ENCODE peak calls at places on chromosomes 5 and 9, in seven cellular contexts. G, O, U, V, R, T and Y are unnamed samples.

GRCh38 chr5:14664270-14665109 is at the start of gene OTULIN:
- DNase-seq in U (peak; percentile 92), T (peak; percentile 87), G (peak; percentile 93), V (peak; percentile 94), O (peak; percentile 87), R (peak; percentile 96), Y (peak; percentile 57)

GRCh38 chr9:133130721-133131244 is 9.7 kb upstream of the RALGDS start:
- DNase-seq in V (peak; percentile 77), T (no peak), R (peak; percentile 56), O (no peak), G (no peak), U (peak; percentile 61), Y (no peak)

GRCh38 chr5:65059681-65060598 is 291.2 kb downstream of the CWC27 start:
- DNase-seq in R (no peak), V (peak; percentile 58), G (no peak), U (no peak), O (no peak), T (no peak), Y (peak; percentile 42)

GRCh38 chr5:67156976-67157583 is 39.5 kb downstream of the CD180 start:
- DNase-seq in O (no peak), G (no peak), T (no peak), R (no peak), U (peak; percentile 45), V (peak; percentile 68), Y (peak; percentile 4)

GRCh38 chr5:2832394-2832793 is 80.9 kb upstream of the IRX2 start:
- DNase-seq in U (no peak), G (no peak), R (no peak), V (no peak), T (no peak), O (no peak), Y (no peak)

GRCh38 chr9:27497883-27498553 is 26.1 kb upstream of the IFNK start:
- DNase-seq in T (no peak), U (no peak), V (no peak), G (no peak), O (no peak), R (no peak), Y (no peak)

GRCh38 chr9:104279535-104280215 is 185.6 kb downstream of the SMC2 start:
- DNase-seq in R (no peak), O (no peak), V (no peak), U (no peak), G (no peak), T (no peak), Y (no peak)

GRCh38 chr9:5786370-5787127 is 46.4 kb downstream of the ERMP1 start:
- DNase-seq in G (no peak), U (no peak), O (no peak), R (no peak), T (no peak), V (no peak), Y (peak; percentile 43)

GRCh38 chr5:124718376-124718775 is 28.1 kb downstream of the ZNF608 start:
- DNase-seq in R (no peak), V (no peak), O (no peak), T (no peak), G (no peak), U (no peak), Y (no peak)

GRCh38 chr9:34693560-34693959 is 2.5 kb upstream of the CCL19 start:
- DNase-seq in V (no peak), R (no peak), T (no peak), G (no peak), U (no peak), O (no peak), Y (no peak)

GRCh38 chr9:20815923-20816703 is 132.1 kb downstream of the FOCAD start:
- DNase-seq in U (no peak), T (no peak), G (no peak), V (no peak), O (no peak), R (no peak), Y (no peak)

GRCh38 chr5:59712836-59713487 is 180.6 kb downstream of the PDE4D start:
- DNase-seq in U (no peak), T (no peak), O (no peak), R (no peak), V (peak; percentile 79), G (no peak), Y (no peak)

GRCh38 chr5:157971466-157972324 is 112.8 kb upstream of the CLINT1 start:
- DNase-seq in R (no peak), G (peak; percentile 21), U (no peak), V (no peak), T (no peak), O (no peak), Y (no peak)

GRCh38 chr9:89463986-89464901 is 33.7 kb downstream of the SEMA4D start:
- DNase-seq in V (peak; percentile 34), T (no peak), O (peak; percentile 51), R (no peak), U (peak; percentile 76), G (no peak), Y (no peak)

GRCh38 chr5:177064500-177065277 is 22.0 kb upstream of the FGFR4 start:
- DNase-seq in V (no peak), R (no peak), T (no peak), G (no peak), O (no peak), U (no peak), Y (no peak)

GRCh38 chr5:68027519-68027918 is 188.0 kb upstream of the PIK3R1 start:
- DNase-seq in R (no peak), U (no peak), O (no peak), G (no peak), V (no peak), T (no peak), Y (peak; percentile 38)

GRCh38 chr9:14618851-14619250 is 74.4 kb downstream of the ZDHHC21 start:
- DNase-seq in U (no peak), R (no peak), G (no peak), V (no peak), T (no peak), O (no peak), Y (no peak)

GRCh38 chr9:93187047-93187446 is 3.1 kb downstream of the WNK2 start:
- DNase-seq in T (no peak), O (no peak), G (peak; percentile 75), U (no peak), V (no peak), R (no peak), Y (no peak)

GRCh38 chr5:134427540-134428041 is 15.9 kb upstream of the CDKN2AIPNL start:
- DNase-seq in T (no peak), V (no peak), G (no peak), O (no peak), U (no peak), R (peak; percentile 6), Y (no peak)

GRCh38 chr9:134343637-134344036 is 17.4 kb downstream of the RXRA start:
- DNase-seq in U (no peak), G (peak; percentile 60), R (no peak), O (no peak), T (peak; percentile 60), V (no peak), Y (no peak)

GRCh38 chr9:131609116-131609830 is 64.0 kb downstream of the PRRT1B start:
- DNase-seq in T (peak; percentile 54), V (no peak), O (no peak), U (no peak), G (peak; percentile 61), R (no peak), Y (peak; percentile 32)

GRCh38 chr5:142386151-142387021 is 61.6 kb upstream of the SPRY4 start:
- DNase-seq in T (no peak), G (no peak), V (no peak), U (no peak), O (no peak), R (no peak), Y (no peak)

DNA sequence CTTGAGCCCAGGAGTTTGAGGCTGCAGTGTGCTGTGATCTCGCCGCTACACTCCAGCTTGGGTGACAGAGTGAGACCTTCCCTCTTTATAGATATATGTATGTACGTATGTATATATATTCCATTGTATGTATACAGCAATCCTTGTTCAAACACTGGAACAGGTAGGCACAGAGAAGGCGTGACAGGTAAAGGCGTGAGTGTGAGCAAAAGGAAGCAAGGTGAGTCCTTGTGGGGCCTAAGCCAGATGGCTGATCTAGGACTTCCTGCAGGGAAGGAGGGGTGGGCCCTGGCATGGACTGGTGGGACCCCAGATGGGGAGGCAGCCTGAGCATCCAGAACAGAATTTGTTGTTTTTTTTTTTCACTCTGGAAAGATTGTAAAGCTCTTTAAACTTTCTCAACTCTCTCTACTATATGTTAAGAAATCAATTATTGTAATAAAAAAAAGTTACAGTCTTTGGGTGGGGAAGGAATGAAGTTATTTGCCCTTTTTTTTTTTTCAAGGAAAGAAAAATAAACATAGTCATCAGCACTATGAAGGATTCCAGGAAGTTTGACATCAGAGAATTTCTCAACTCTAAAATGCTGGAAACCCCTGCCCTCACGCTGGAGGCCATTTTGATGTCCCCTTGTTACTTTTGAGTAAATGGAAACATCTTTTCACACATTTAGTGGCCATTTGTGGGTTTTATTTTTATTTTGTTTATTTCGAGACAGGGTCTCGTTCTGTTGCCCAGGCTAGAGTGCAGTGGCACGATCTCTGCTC is 38.9 kb upstream of the STXBP1 start:
- DNase-seq in G (no peak), U (no peak), O (no peak), T (peak; percentile 52), R (no peak), V (no peak), Y (peak; percentile 51)
- H3K4me3 ChIP-seq in G (no peak overlapping the region), U (no peak overlapping the region), O (no peak overlapping the region), T (no peak overlapping the region), R (no peak overlapping the region), V (no peak overlapping the region), Y (no peak overlapping the region)

DNA sequence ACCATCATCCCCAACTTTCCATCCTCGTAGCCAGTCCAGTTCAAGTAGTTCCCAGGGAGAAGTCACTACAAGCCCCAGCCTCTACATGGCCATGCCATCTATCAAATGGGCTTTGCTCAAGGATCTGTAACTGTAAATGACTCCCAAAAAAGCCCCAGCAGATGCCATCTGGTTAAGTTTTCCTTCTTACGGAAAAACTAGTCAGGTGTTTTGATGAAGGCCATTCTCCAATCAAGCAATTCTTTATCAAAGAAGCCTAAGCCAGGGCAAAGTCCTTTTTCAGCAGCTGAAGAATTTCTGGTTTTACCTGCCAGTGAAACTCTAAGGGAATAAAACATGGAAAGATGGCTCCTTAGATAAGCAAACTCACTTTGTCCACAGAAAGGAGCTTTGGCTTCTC is 21.8 kb upstream of the ZNF622 start:
- DNase-seq in T (no peak), O (no peak), V (no peak), R (no peak), U (no peak), G (no peak), Y (no peak)
- H3K27ac ChIP-seq in T (no peak overlapping the region), O (no peak overlapping the region), V (no peak overlapping the region), R (peak overlapping the region; percentile 95), U (peak overlapping the region; percentile 9), G (peak overlapping the region; percentile 86), Y (no peak overlapping the region)

GRCh38 chr5:436641-436975 is 6.4 kb upstream of the EXOC3 start:
- DNase-seq in R (peak; percentile 6), V (no peak), T (peak; percentile 9), O (no peak), G (no peak), U (no peak), Y (no peak)
- TF ChIP-seq CTCF in R (no peak), V (no peak), T (no peak), O (no peak), G (no peak), U (no peak), Y (no peak)

DNA sequence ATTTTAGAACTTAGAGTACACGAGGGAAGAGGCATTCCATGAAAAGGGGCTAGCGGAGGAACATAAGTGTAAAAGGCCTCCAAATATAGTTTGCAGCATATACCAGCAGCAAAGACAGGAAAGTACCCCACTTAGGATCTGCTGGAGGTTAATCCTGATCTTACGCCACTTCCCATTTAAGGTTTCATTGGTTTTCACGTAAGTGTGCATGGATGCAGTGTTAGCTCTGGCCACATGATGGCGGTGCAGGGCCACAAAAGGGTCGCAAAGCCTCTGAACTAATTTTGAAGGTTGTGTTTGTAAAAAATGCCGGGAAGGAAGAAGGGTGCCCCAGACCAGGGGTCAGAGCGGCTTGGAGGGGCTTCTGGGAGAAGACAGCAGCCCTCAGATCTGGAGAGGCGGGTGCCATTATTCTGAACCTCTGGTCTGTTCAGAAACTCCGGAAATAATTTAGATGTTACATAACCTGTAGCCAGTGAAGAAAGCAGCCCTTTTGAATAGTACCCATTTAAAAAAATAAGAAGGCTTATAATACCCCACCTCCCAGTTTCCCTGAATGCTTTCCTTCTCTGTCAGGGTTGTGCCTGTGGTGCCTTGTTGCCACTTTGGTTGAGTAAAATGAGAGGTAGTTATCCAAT is 59.5 kb upstream of the TLR4 start:
- DNase-seq in O (peak; percentile 63), T (peak; percentile 72), V (peak; percentile 74), G (peak; percentile 73), R (peak; percentile 82), U (peak; percentile 78), Y (peak; percentile 57)
- H3K4me3 ChIP-seq in O (no peak overlapping the region), T (peak overlapping the region; percentile 27), V (peak overlapping the region; percentile 32), G (peak overlapping the region; percentile 53), R (peak overlapping the region; percentile 55), U (no peak overlapping the region), Y (no peak overlapping the region)